ENCODE peak calls at places on chromosomes 2 and 18, in seven cellular contexts. One of them, this sample, is unnamed.

GRCh38 chr18:52288403-52289004 is 51.5 kb upstream of the DCC start:
- DNase-seq in ELR: no peak
- DNase-seq in GM10248: peak; percentile 26
- DNase-seq in SK-N-SH: peak; percentile 28
- DNase-seq in amniotic epithelial cell: no peak
- DNase-seq in AG09309: no peak
- DNase-seq in CD8-positive, alpha-beta memory T cell: no peak
- DNase-seq in this sample: peak; percentile 6

GRCh38 chr2:85961754-85962153 is 73.0 kb upstream of the ST3GAL5 start:
- DNase-seq in CD8-positive, alpha-beta memory T cell: no peak
- DNase-seq in AG09309: no peak
- DNase-seq in ELR: no peak
- DNase-seq in GM10248: no peak
- DNase-seq in amniotic epithelial cell: no peak
- DNase-seq in SK-N-SH: no peak
- DNase-seq in this sample: no peak

GRCh38 chr18:3604626-3605408 is 154.8 kb downstream of the TGIF1 start:
- DNase-seq in amniotic epithelial cell: peak; percentile 97
- DNase-seq in AG09309: peak; percentile 99
- DNase-seq in ELR: peak; percentile 97
- DNase-seq in GM10248: peak; percentile 47
- DNase-seq in SK-N-SH: no peak
- DNase-seq in CD8-positive, alpha-beta memory T cell: no peak
- DNase-seq in this sample: peak; percentile 93

GRCh38 chr2:29011650-29012060 is 30.6 kb downstream of the TOGARAM2 start:
- DNase-seq in CD8-positive, alpha-beta memory T cell: peak; percentile 86
- DNase-seq in amniotic epithelial cell: peak; percentile 43
- DNase-seq in GM10248: no peak
- DNase-seq in AG09309: no peak
- DNase-seq in SK-N-SH: peak; percentile 39
- DNase-seq in ELR: no peak
- DNase-seq in this sample: no peak

GRCh38 chr2:215137741-215138340 is 585 bp downstream of the ABCA12 start:
- DNase-seq in AG09309: no peak
- DNase-seq in amniotic epithelial cell: peak; percentile 32
- DNase-seq in ELR: peak; percentile 74
- DNase-seq in CD8-positive, alpha-beta memory T cell: no peak
- DNase-seq in SK-N-SH: peak; percentile 19
- DNase-seq in GM10248: no peak
- DNase-seq in this sample: peak; percentile 44

GRCh38 chr2:88170472-88170892 is 336 bp downstream of the THNSL2 start:
- DNase-seq in SK-N-SH: peak; percentile 39
- DNase-seq in GM10248: no peak
- DNase-seq in ELR: peak; percentile 20
- DNase-seq in amniotic epithelial cell: no peak
- DNase-seq in AG09309: no peak
- DNase-seq in CD8-positive, alpha-beta memory T cell: no peak
- DNase-seq in this sample: no peak

GRCh38 chr2:26724004-26724750 is 31.7 kb downstream of the KCNK3 start:
- DNase-seq in ELR: peak; percentile 89
- DNase-seq in GM10248: no peak
- DNase-seq in CD8-positive, alpha-beta memory T cell: no peak
- DNase-seq in AG09309: peak; percentile 61
- DNase-seq in amniotic epithelial cell: peak; percentile 85
- DNase-seq in SK-N-SH: no peak
- DNase-seq in this sample: peak; percentile 90

GRCh38 chr2:157184161-157184910 is 73.2 kb upstream of the GALNT5 start:
- DNase-seq in GM10248: no peak
- DNase-seq in CD8-positive, alpha-beta memory T cell: no peak
- DNase-seq in AG09309: no peak
- DNase-seq in ELR: peak; percentile 30
- DNase-seq in SK-N-SH: no peak
- DNase-seq in amniotic epithelial cell: peak; percentile 54
- DNase-seq in this sample: no peak

GRCh38 chr2:74048843-74049519 is 64.3 kb downstream of the TET3 start:
- DNase-seq in CD8-positive, alpha-beta memory T cell: no peak
- DNase-seq in GM10248: no peak
- DNase-seq in SK-N-SH: no peak
- DNase-seq in amniotic epithelial cell: no peak
- DNase-seq in AG09309: no peak
- DNase-seq in ELR: no peak
- DNase-seq in this sample: no peak

GRCh38 chr18:75375341-75375740 is 52.2 kb downstream of the SMIM21 start:
- DNase-seq in GM10248: no peak
- DNase-seq in AG09309: no peak
- DNase-seq in CD8-positive, alpha-beta memory T cell: no peak
- DNase-seq in ELR: no peak
- DNase-seq in SK-N-SH: no peak
- DNase-seq in amniotic epithelial cell: no peak
- DNase-seq in this sample: no peak

GRCh38 chr2:17166506-17166905 is 351.7 kb downstream of the RAD51AP2 start:
- DNase-seq in CD8-positive, alpha-beta memory T cell: no peak
- DNase-seq in AG09309: peak; percentile 21
- DNase-seq in ELR: peak; percentile 35
- DNase-seq in amniotic epithelial cell: peak; percentile 70
- DNase-seq in SK-N-SH: no peak
- DNase-seq in GM10248: no peak
- DNase-seq in this sample: peak; percentile 52

GRCh38 chr18:73646772-73647171 is 500.9 kb downstream of the FBXO15 start:
- DNase-seq in AG09309: peak; percentile 61
- DNase-seq in SK-N-SH: no peak
- DNase-seq in CD8-positive, alpha-beta memory T cell: no peak
- DNase-seq in amniotic epithelial cell: peak; percentile 21
- DNase-seq in ELR: peak; percentile 85
- DNase-seq in GM10248: no peak
- DNase-seq in this sample: peak; percentile 51

GRCh38 chr2:241545113-241545512 is 13.4 kb upstream of the BOK start:
- DNase-seq in SK-N-SH: no peak
- DNase-seq in GM10248: peak; percentile 10
- DNase-seq in CD8-positive, alpha-beta memory T cell: no peak
- DNase-seq in ELR: peak; percentile 85
- DNase-seq in AG09309: peak; percentile 38
- DNase-seq in amniotic epithelial cell: peak; percentile 79
- DNase-seq in this sample: peak; percentile 85

GRCh38 chr18:36758001-36758400 is 70.8 kb downstream of the TPGS2 start:
- DNase-seq in AG09309: no peak
- DNase-seq in CD8-positive, alpha-beta memory T cell: no peak
- DNase-seq in ELR: peak; percentile 32
- DNase-seq in amniotic epithelial cell: no peak
- DNase-seq in GM10248: no peak
- DNase-seq in SK-N-SH: no peak
- DNase-seq in this sample: no peak

GRCh38 chr2:222756951-222757645 is 85.6 kb downstream of the MOGAT1 start:
- DNase-seq in ELR: peak; percentile 89
- DNase-seq in AG09309: peak; percentile 23
- DNase-seq in amniotic epithelial cell: peak; percentile 60
- DNase-seq in SK-N-SH: no peak
- DNase-seq in GM10248: no peak
- DNase-seq in CD8-positive, alpha-beta memory T cell: no peak
- DNase-seq in this sample: peak; percentile 85

This sample was measured in A172.